ENCODE peak calls at places on chromosomes 6 and 20, in eight cellular contexts. P, I, L, V, M, N, T and Q are unnamed samples. For H3K4me1, the result is how much of the 10 kb centered on the place peaks cover.

GRCh38 chr6:32947552-32948465 is 5.1 kb downstream of the HLA-DMA start:
- DNase-seq in P (no peak), I (peak), L (no peak), V (no peak), M (no peak), N (no peak), T (peak), Q (no peak)

GRCh38 chr6:79048611-79049010 is 29.4 kb downstream of the PHIP start:
- DNase-seq in P (no peak), I (peak), L (no peak), V (no peak), M (peak), N (no peak), T (peak), Q (peak)

GRCh38 chr6:133983099-133983939 is 30.3 kb downstream of the TBPL1 start:
- DNase-seq in P (no peak), I (no peak), L (no peak), V (no peak), M (no peak), N (no peak), T (no peak), Q (no peak)

GRCh38 chr20:17910828-17911294 is 57.7 kb downstream of the SNX5 start:
- DNase-seq in P (no peak), I (no peak), L (no peak), V (peak), M (no peak), N (no peak), T (peak), Q (no peak)

GRCh38 chr6:28206527-28207243 is 18.4 kb upstream of the ZSCAN9 start:
- DNase-seq in P (no peak), I (peak), L (no peak), V (no peak), M (no peak), N (no peak), T (peak), Q (no peak)

GRCh38 chr20:10216146-10216741 is 2.4 kb upstream of the SNAP25 start:
- DNase-seq in P (no peak), I (no peak), L (no peak), V (no peak), M (no peak), N (no peak), T (no peak), Q (no peak)

GRCh38 chr6:37693546-37694250 is 4.0 kb downstream of the MDGA1 start:
- DNase-seq in P (no peak), I (no peak), L (no peak), V (no peak), M (no peak), N (no peak), T (no peak), Q (no peak)

GRCh38 chr6:38025431-38025830 is 205.9 kb downstream of the ZFAND3 start:
- DNase-seq in P (no peak), I (no peak), L (no peak), V (no peak), M (no peak), N (no peak), T (peak), Q (no peak)

GRCh38 chr6:69867075-69867911 is 937 bp downstream of the COL19A1 start:
- DNase-seq in P (peak), I (peak), L (peak), V (no peak), M (peak), N (peak), T (peak), Q (peak)

GRCh38 chr20:49747707-49748524 is 34.2 kb upstream of the B4GALT5 start:
- DNase-seq in P (peak), I (no peak), L (peak), V (peak), M (peak), N (peak), T (peak), Q (no peak)

GRCh38 chr20:37295001-37295400 is 5.5 kb downstream of the MANBAL start:
- DNase-seq in P (no peak), I (peak), L (no peak), V (no peak), M (peak), N (no peak), T (peak), Q (no peak)

GRCh38 chr6:65638047-65638831 is 68.8 kb downstream of the EYS start:
- DNase-seq in P (peak), I (no peak), L (no peak), V (no peak), M (peak), N (no peak), T (no peak), Q (peak)

GRCh38 chr6:53906842-53907241 is 112.0 kb downstream of the LRRC1 start:
- DNase-seq in P (no peak), I (no peak), L (no peak), V (peak), M (no peak), N (no peak), T (peak), Q (no peak)

GRCh38 chr20:15528386-15529111 is 1044.7 kb downstream of the KIF16B start:
- DNase-seq in P (no peak), I (no peak), L (no peak), V (no peak), M (peak), N (no peak), T (no peak), Q (no peak)

GRCh38 chr20:38201356-38201755 is 36.3 kb upstream of the TGM2 start:
- DNase-seq in P (peak), I (no peak), L (no peak), V (no peak), M (no peak), N (no peak), T (peak), Q (no peak)

GRCh38 chr20:47392721-47393073 is 36.2 kb upstream of the ZMYND8 start:
- DNase-seq in P (no peak), I (no peak), L (no peak), V (no peak), M (no peak), N (no peak), T (peak), Q (no peak)

GRCh38 chr6:26520088-26520839 is 17.9 kb upstream of the HMGN4 start:
- DNase-seq in P (no peak), I (no peak), L (no peak), V (no peak), M (peak), N (peak), T (peak), Q (no peak)

GRCh38 chr20:49990310-49990720 is 7.5 kb downstream of the SNAI1 start:
- DNase-seq in P (no peak), I (no peak), L (peak), V (no peak), M (peak), N (no peak), T (peak), Q (no peak)

GRCh38 chr6:154479388-154480143 is 30.9 kb downstream of the CNKSR3 start:
- DNase-seq in P (no peak), I (no peak), L (no peak), V (no peak), M (peak), N (no peak), T (peak), Q (no peak)

GRCh38 chr6:21436625-21437024 is 156.9 kb upstream of the SOX4 start:
- DNase-seq in P (no peak), I (no peak), L (no peak), V (no peak), M (no peak), N (no peak), T (no peak), Q (no peak)

GRCh38 chr6:21441386-21441785 is 152.2 kb upstream of the SOX4 start:
- DNase-seq in P (no peak), I (no peak), L (no peak), V (no peak), M (no peak), N (no peak), T (no peak), Q (no peak)

GRCh38 chr6:21438986-21439352 is 154.6 kb upstream of the SOX4 start:
- DNase-seq in P (no peak), I (no peak), L (no peak), V (no peak), M (no peak), N (no peak), T (peak), Q (no peak)

GRCh38 chr6:21438237-21438985 is 155.1 kb upstream of the SOX4 start:
- DNase-seq in P (no peak), I (no peak), L (no peak), V (no peak), M (no peak), N (no peak), T (no peak), Q (no peak)

DNA sequence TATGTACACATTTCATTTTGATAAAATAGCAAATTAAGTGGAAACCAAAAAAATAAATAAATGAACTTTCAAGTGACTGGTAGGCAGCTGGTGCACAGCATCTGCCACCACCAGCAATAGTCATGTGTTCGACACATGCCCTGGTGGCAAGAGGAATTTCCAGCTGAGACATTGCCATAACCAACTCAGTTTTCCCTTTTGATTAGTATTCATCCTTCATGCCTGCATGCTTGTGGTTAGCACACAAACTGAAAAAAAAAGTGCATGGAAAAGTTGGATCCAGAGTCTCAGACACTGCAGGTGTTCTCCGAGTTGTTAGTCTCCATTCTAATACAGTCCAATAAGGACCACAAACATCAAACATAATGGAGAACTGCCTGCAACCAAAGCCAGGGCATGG is 156.0 kb upstream of the SOX4 start:
- DNase-seq in P (no peak), I (no peak), L (no peak), V (no peak), M (no peak), N (no peak), T (no peak), Q (no peak)
- H3K4me1 ChIP-seq in P (under half), I (under half), L (under half), V (under half), M (under half), N (under half), T (under half), Q (under half)

GRCh38 chr6:4586469-4586859 is 189.7 kb upstream of the CDYL start:
- DNase-seq in P (no peak), I (no peak), L (no peak), V (no peak), M (no peak), N (no peak), T (no peak), Q (no peak)

GRCh38 chr6:4583026-4583425 is 193.2 kb upstream of the CDYL start:
- DNase-seq in P (no peak), I (no peak), L (no peak), V (no peak), M (no peak), N (no peak), T (peak), Q (no peak)

GRCh38 chr6:4585682-4586468 is 190.3 kb upstream of the CDYL start:
- DNase-seq in P (no peak), I (peak), L (no peak), V (no peak), M (no peak), N (no peak), T (no peak), Q (no peak)

GRCh38 chr6:4582506-4582905 is 193.7 kb upstream of the CDYL start:
- DNase-seq in P (no peak), I (no peak), L (no peak), V (no peak), M (no peak), N (no peak), T (peak), Q (no peak)

DNA sequence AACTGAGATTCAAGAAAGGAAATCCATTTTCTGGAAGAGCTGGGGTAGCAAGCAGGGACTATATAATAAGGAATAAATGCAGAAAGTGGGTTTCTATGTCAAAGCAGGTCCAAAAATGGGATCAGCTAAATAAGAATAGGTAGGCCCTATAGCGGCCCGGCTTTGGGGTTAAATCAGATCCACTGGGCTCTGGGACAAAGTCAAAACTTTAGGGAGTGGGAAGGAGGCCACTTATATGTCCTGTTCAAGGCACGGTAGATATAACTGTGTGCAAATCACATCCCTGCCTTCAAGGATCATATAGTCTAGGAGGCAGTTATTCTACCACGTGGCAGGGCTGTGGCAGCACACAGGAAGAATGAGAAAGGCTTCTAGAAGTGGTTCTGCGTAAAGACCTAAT is 191.4 kb upstream of the CDYL start:
- DNase-seq in P (no peak), I (no peak), L (no peak), V (no peak), M (no peak), N (no peak), T (no peak), Q (no peak)
- H3K4me1 ChIP-seq in P (under half), I (under half), L (under half), V (under half), M (under half), N (under half), T (under half), Q (under half)

GRCh38 chr20:33827109-33827508 is 16.0 kb downstream of the CHMP4B start:
- DNase-seq in P (no peak), I (no peak), L (no peak), V (no peak), M (no peak), N (no peak), T (no peak), Q (no peak)

GRCh38 chr20:33828326-33828834 is 17.2 kb downstream of the CHMP4B start:
- DNase-seq in P (no peak), I (no peak), L (no peak), V (no peak), M (peak), N (no peak), T (no peak), Q (no peak)

GRCh38 chr20:33826270-33826897 is 15.2 kb downstream of the CHMP4B start:
- DNase-seq in P (no peak), I (no peak), L (no peak), V (no peak), M (no peak), N (no peak), T (no peak), Q (no peak)

GRCh38 chr20:33828912-33829560 is 17.9 kb downstream of the CHMP4B start:
- DNase-seq in P (no peak), I (no peak), L (no peak), V (no peak), M (no peak), N (no peak), T (no peak), Q (no peak)

GRCh38 chr20:33827629-33828325 is 16.6 kb downstream of the CHMP4B start:
- DNase-seq in P (no peak), I (no peak), L (no peak), V (no peak), M (peak), N (peak), T (no peak), Q (no peak)
- H3K4me1 ChIP-seq in P (half or more), I (under half), L (half or more), V (under half), M (under half), N (half or more), T (under half), Q (under half)

GRCh38 chr20:62381202-62381797 is 5.6 kb upstream of the RPS21 start:
- DNase-seq in P (no peak), I (no peak), L (no peak), V (no peak), M (no peak), N (no peak), T (peak), Q (no peak)
- H3K4me1 ChIP-seq in P (under half), I (under half), L (half or more), V (under half), M (under half), N (half or more), T (under half), Q (under half)

GRCh38 chr6:163533443-163533842 is 118.9 kb downstream of the QKI start:
- DNase-seq in P (no peak), I (no peak), L (no peak), V (no peak), M (peak), N (no peak), T (peak), Q (no peak)

GRCh38 chr6:163539101-163539762 is 124.7 kb downstream of the QKI start:
- DNase-seq in P (no peak), I (no peak), L (no peak), V (no peak), M (no peak), N (no peak), T (no peak), Q (no peak)

GRCh38 chr6:163532526-163533078 is 118.1 kb downstream of the QKI start:
- DNase-seq in P (no peak), I (no peak), L (no peak), V (no peak), M (no peak), N (no peak), T (no peak), Q (no peak)

GRCh38 chr6:163538331-163538730 is 123.8 kb downstream of the QKI start:
- DNase-seq in P (no peak), I (no peak), L (no peak), V (no peak), M (no peak), N (no peak), T (no peak), Q (no peak)

GRCh38 chr6:163536770-163537169 is 122.3 kb downstream of the QKI start:
- DNase-seq in P (no peak), I (no peak), L (no peak), V (no peak), M (peak), N (no peak), T (peak), Q (no peak)
- H3K4me1 ChIP-seq in P (under half), I (under half), L (half or more), V (under half), M (under half), N (under half), T (under half), Q (under half)

DNA sequence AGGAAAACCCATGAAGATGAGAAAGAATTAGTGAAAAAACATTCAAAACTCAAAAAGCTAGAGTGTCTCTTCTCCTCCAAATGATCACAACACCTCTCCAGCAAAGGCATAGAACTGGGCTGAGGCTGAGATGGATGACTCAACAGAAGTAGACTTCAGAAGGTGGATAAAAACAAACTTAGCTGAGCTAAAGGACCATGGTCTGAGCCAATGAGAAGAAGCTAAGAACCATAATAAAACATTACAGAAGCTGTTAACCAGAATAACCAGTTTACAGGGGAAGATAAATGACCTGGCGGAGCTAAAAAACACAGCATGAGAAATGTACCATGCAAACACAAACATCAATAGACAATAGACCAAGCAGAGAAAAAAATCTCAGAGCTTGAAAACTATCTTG is 904.1 kb upstream of the MANEA start:
- DNase-seq in P (no peak), I (no peak), L (no peak), V (no peak), M (no peak), N (no peak), T (no peak), Q (no peak)
- H3K4me1 ChIP-seq in P (under half), I (under half), L (under half), V (under half), M (under half), N (under half), T (under half), Q (under half)

GRCh38 chr20:32368930-32369329 is 10.8 kb downstream of the ASXL1 start:
- DNase-seq in P (no peak), I (no peak), L (no peak), V (no peak), M (peak), N (no peak), T (peak), Q (peak)
- H3K4me1 ChIP-seq in P (under half), I (under half), L (half or more), V (under half), M (under half), N (under half), T (under half), Q (under half)

GRCh38 chr6:125818225-125818657 is 27.5 kb downstream of the NCOA7 start:
- DNase-seq in P (no peak), I (no peak), L (no peak), V (no peak), M (no peak), N (no peak), T (peak), Q (no peak)
- H3K4me1 ChIP-seq in P (under half), I (under half), L (half or more), V (under half), M (under half), N (half or more), T (under half), Q (under half)

GRCh38 chr6:3808759-3809514 is 40.2 kb upstream of the FAM50B start:
- DNase-seq in P (no peak), I (peak), L (peak), V (peak), M (peak), N (peak), T (peak), Q (no peak)
- H3K4me1 ChIP-seq in P (under half), I (under half), L (under half), V (under half), M (under half), N (under half), T (half or more), Q (under half)